ENCODE peak calls at places on chromosomes 6 and 20, in six cellular contexts. U is activated naive CD4-positive, alpha-beta T cell; H is effector memory CD4-positive, alpha-beta T cell; F is esophagus squamous epithelium; A is central memory CD4-positive, alpha-beta T cell; O is ovary. M is an unnamed sample.
A peak's percentile ranks its signal among the peaks of the same experiment; 100 is the strongest.

GRCh38 chr20:50472693-50473610 is 37.2 kb upstream of the PTPN1 start:
- DNase-seq in U (no peak), H (no peak), F (no peak), A (no peak), O (no peak), M (no peak)

GRCh38 chr6:33439956-33440648 is 14.3 kb upstream of the ZBTB9 start:
- DNase-seq in U (no peak), H (no peak), F (no peak), A (no peak), O (no peak), M (no peak)

GRCh38 chr6:169406034-169406433 is 152.4 kb upstream of the THBS2 start:
- DNase-seq in U (no peak), H (no peak), F (no peak), A (no peak), O (no peak), M (no peak)

GRCh38 chr6:166419268-166419667 is 36.5 kb upstream of the MPC1 start:
- DNase-seq in U (no peak), H (peak; percentile 57), F (no peak), A (peak; percentile 58), O (no peak), M (no peak)

GRCh38 chr6:126831461-126831860 is 287.0 kb upstream of the RSPO3 start:
- DNase-seq in U (no peak), H (no peak), F (no peak), A (no peak), O (no peak), M (no peak)

GRCh38 chr20:60063739-60064138 is 105.5 kb downstream of the CDH26 start:
- DNase-seq in U (no peak), H (no peak), F (no peak), A (no peak), O (no peak), M (no peak)

GRCh38 chr20:2462484-2462883 is 8.1 kb downstream of the SNRPB start:
- DNase-seq in U (no peak), H (no peak), F (no peak), A (no peak), O (no peak), M (no peak)

GRCh38 chr6:112372213-112372806 is 25.2 kb downstream of the RFPL4B start:
- DNase-seq in U (no peak), H (no peak), F (no peak), A (no peak), O (no peak), M (no peak)

GRCh38 chr6:13194852-13195251 is 133.5 kb downstream of the TBC1D7 start:
- DNase-seq in U (no peak), H (no peak), F (no peak), A (no peak), O (no peak), M (peak; percentile 76)

GRCh38 chr6:141488466-141488865 is 644.3 kb upstream of the GJE1 start:
- DNase-seq in U (no peak), H (no peak), F (no peak), A (no peak), O (no peak), M (no peak)

GRCh38 chr6:151408858-151409257 is 17.5 kb upstream of the ZBTB2 start:
- DNase-seq in U (no peak), H (no peak), F (no peak), A (no peak), O (no peak), M (no peak)

GRCh38 chr6:29553268-29554057 is 6.1 kb downstream of the UBD start:
- DNase-seq in U (no peak), H (no peak), F (no peak), A (no peak), O (no peak), M (peak; percentile 66)

GRCh38 chr20:32024683-32025295 is 14.6 kb downstream of the CCM2L start:
- DNase-seq in U (no peak), H (no peak), F (no peak), A (no peak), O (no peak), M (no peak)

GRCh38 chr6:27293436-27294152 is 18.5 kb downstream of the POM121L2 start:
- DNase-seq in U (no peak), H (no peak), F (no peak), A (no peak), O (no peak), M (no peak)

GRCh38 chr20:5855939-5856338 is 94.4 kb downstream of the TRMT6 start:
- DNase-seq in U (no peak), H (no peak), F (no peak), A (no peak), O (no peak), M (no peak)

GRCh38 chr6:12395898-12396297 is 105.7 kb downstream of the EDN1 start:
- DNase-seq in U (no peak), H (no peak), F (no peak), A (no peak), O (no peak), M (no peak)

GRCh38 chr6:84455630-84456029 is 228.2 kb upstream of the CEP162 start:
- DNase-seq in U (no peak), H (no peak), F (no peak), A (no peak), O (no peak), M (no peak)

GRCh38 chr6:32192608-32193039 is at the start of gene GPSM3:
- DNase-seq in U (no peak), H (peak; percentile 37), F (no peak), A (peak; percentile 68), O (peak; percentile 52), M (peak; percentile 80)

GRCh38 chr20:61896058-61896961 is 169.4 kb downstream of the TAF4 start:
- DNase-seq in U (no peak), H (no peak), F (no peak), A (no peak), O (peak; percentile 71), M (no peak)

GRCh38 chr6:100446115-100446921 is 18.4 kb downstream of the SIM1 start:
- DNase-seq in U (no peak), H (no peak), F (no peak), A (no peak), O (no peak), M (no peak)

GRCh38 chr20:36754656-36755222 is 8.8 kb upstream of the NDRG3 start:
- DNase-seq in U (no peak), H (no peak), F (no peak), A (peak; percentile 43), O (no peak), M (no peak)

GRCh38 chr20:60034231-60035110 is 76.2 kb downstream of the CDH26 start:
- DNase-seq in U (no peak), H (no peak), F (no peak), A (no peak), O (no peak), M (no peak)

GRCh38 chr20:63819224-63819917 is 11.7 kb downstream of the ZBTB46 start:
- DNase-seq in U (no peak), H (no peak), F (no peak), A (no peak), O (no peak), M (no peak)

GRCh38 chr6:32113386-32114352 is 4.5 kb upstream of the TNXB start:
- DNase-seq in U (no peak), H (no peak), F (no peak), A (no peak), O (peak; percentile 95), M (peak; percentile 90)

GRCh38 chr6:47628448-47629272 is 69.7 kb upstream of the ADGRF4 start:
- DNase-seq in U (no peak), H (no peak), F (no peak), A (no peak), O (no peak), M (no peak)

GRCh38 chr6:9347608-9348007 is 912.3 kb upstream of the SLC35B3 start:
- DNase-seq in U (no peak), H (no peak), F (no peak), A (no peak), O (no peak), M (no peak)

GRCh38 chr6:46011241-46012085 is 4.2 kb downstream of the CLIC5 start:
- DNase-seq in U (no peak), H (peak; percentile 48), F (no peak), A (peak; percentile 84), O (no peak), M (no peak)

GRCh38 chr6:129046526-129046925 is 163.6 kb downstream of the LAMA2 start:
- DNase-seq in U (no peak), H (no peak), F (no peak), A (no peak), O (no peak), M (no peak)

GRCh38 chr6:27332692-27333641 is 20.9 kb upstream of the POM121L2 start:
- DNase-seq in U (no peak), H (no peak), F (no peak), A (peak; percentile 47), O (peak; percentile 32), M (no peak)

GRCh38 chr20:33554914-33555420 is 65.1 kb downstream of the CBFA2T2 start:
- DNase-seq in U (no peak), H (peak; percentile 24), F (no peak), A (peak; percentile 92), O (no peak), M (no peak)